ENCODE peak calls at places on chromosomes 6 and 20, in five cellular contexts. I is colonic mucosa, Y is fibroblast of lung, G is NCI-H510A, M is T-helper 9 cell. Q is an unnamed sample.

GRCh38 chr20:9660236-9660868 is 146.0 kb downstream of the LAMP5 start:
- DNase-seq in I (no peak), Y (peak), G (no peak), M (no peak), Q (no peak)

GRCh38 chr6:3820563-3820962 is 28.6 kb upstream of the FAM50B start:
- DNase-seq in Y (no peak), I (no peak), M (no peak), G (no peak), Q (no peak)

GRCh38 chr6:7671076-7671475 is 54.8 kb upstream of the BMP6 start:
- DNase-seq in M (no peak), G (no peak), I (no peak), Y (peak), Q (no peak)

GRCh38 chr6:131643262-131643631 is 6.1 kb downstream of the ENPP3 start:
- DNase-seq in Y (peak), M (no peak), G (no peak), I (peak), Q (no peak)

GRCh38 chr6:128305976-128306375 is 214.4 kb downstream of the PTPRK start:
- DNase-seq in Y (peak), G (no peak), M (no peak), I (no peak), Q (no peak)

GRCh38 chr6:31354788-31355539 is 2.0 kb downstream of the HLA-B start:
- DNase-seq in G (no peak), M (peak), Y (no peak), I (no peak), Q (no peak)

GRCh38 chr6:16837217-16837972 is 76.1 kb upstream of the ATXN1 start:
- DNase-seq in I (no peak), Y (no peak), M (no peak), G (no peak), Q (no peak)

GRCh38 chr20:48455606-48456360 is 372.0 kb downstream of the PREX1 start:
- DNase-seq in I (no peak), M (no peak), Y (no peak), G (no peak), Q (peak)

GRCh38 chr6:139821669-139822223 is 447.3 kb upstream of the CITED2 start:
- DNase-seq in G (no peak), Y (no peak), M (no peak), I (no peak), Q (no peak)

GRCh38 chr20:38406476-38406875 is 28.7 kb downstream of the SNHG17 start:
- DNase-seq in M (no peak), Y (no peak), I (no peak), G (no peak), Q (no peak)

GRCh38 chr6:169868458-169868857 is 117.0 kb downstream of the ERMARD start:
- DNase-seq in I (peak), Y (no peak), M (peak), G (peak), Q (peak)

GRCh38 chr6:26123675-26124549 is 36.7 kb downstream of the HFE start:
- DNase-seq in G (peak), Y (peak), M (peak), I (peak), Q (peak)

GRCh38 chr6:149925974-149926777 is 3.3 kb upstream of the RAET1G start:
- DNase-seq in G (peak), Y (peak), I (peak), M (peak), Q (peak)

GRCh38 chr6:4809999-4810918 is 34.1 kb downstream of the CDYL start:
- DNase-seq in G (no peak), I (no peak), Y (peak), M (no peak), Q (no peak)

GRCh38 chr20:32050851-32051556 is 1.0 kb upstream of the HCK start:
- DNase-seq in I (peak), G (no peak), M (no peak), Y (no peak), Q (no peak)